ENCODE peak calls at places on chromosome 4, in seven cellular contexts. Z, H, N, M, I, B and E are unnamed samples. For H3K9me3, the result is how much of the 10 kb centered on the place peaks cover.

GRCh38 chr4:40225497-40225896 is 28.7 kb downstream of the RHOH start:
- DNase-seq in H (no peak), M (no peak), I (no peak), B (no peak), N (no peak), Z (no peak), E (no peak)

GRCh38 chr4:122107680-122108079 is 44.5 kb upstream of the BLTP1 start:
- DNase-seq in I (no peak), Z (no peak), B (no peak), M (no peak), N (no peak), H (no peak), E (no peak)

GRCh38 chr4:6342530-6343293 is 73.1 kb downstream of the WFS1 start:
- DNase-seq in I (no peak), B (peak), M (no peak), H (peak), Z (no peak), N (no peak), E (no peak)

GRCh38 chr4:111652986-111653385 is 492.3 kb upstream of the FAM241A start:
- DNase-seq in N (no peak), M (no peak), B (no peak), I (no peak), H (no peak), Z (no peak), E (no peak)

GRCh38 chr4:85967872-85968271 is 392.0 kb downstream of the MAPK10 start:
- DNase-seq in M (no peak), Z (no peak), B (no peak), H (no peak), I (no peak), N (no peak), E (no peak)

GRCh38 chr4:51836531-51836930 is 6.4 kb upstream of the DCUN1D4 start:
- DNase-seq in M (no peak), B (no peak), H (no peak), Z (no peak), N (no peak), I (no peak), E (no peak)

GRCh38 chr4:142353149-142353738 is 492.9 kb downstream of the INPP4B start:
- DNase-seq in Z (no peak), N (peak), I (no peak), M (no peak), B (no peak), H (no peak), E (peak)

GRCh38 chr4:147755567-147756295 is 23.8 kb downstream of the ARHGAP10 start:
- DNase-seq in N (no peak), I (no peak), B (no peak), Z (no peak), H (no peak), M (no peak), E (peak)

DNA sequence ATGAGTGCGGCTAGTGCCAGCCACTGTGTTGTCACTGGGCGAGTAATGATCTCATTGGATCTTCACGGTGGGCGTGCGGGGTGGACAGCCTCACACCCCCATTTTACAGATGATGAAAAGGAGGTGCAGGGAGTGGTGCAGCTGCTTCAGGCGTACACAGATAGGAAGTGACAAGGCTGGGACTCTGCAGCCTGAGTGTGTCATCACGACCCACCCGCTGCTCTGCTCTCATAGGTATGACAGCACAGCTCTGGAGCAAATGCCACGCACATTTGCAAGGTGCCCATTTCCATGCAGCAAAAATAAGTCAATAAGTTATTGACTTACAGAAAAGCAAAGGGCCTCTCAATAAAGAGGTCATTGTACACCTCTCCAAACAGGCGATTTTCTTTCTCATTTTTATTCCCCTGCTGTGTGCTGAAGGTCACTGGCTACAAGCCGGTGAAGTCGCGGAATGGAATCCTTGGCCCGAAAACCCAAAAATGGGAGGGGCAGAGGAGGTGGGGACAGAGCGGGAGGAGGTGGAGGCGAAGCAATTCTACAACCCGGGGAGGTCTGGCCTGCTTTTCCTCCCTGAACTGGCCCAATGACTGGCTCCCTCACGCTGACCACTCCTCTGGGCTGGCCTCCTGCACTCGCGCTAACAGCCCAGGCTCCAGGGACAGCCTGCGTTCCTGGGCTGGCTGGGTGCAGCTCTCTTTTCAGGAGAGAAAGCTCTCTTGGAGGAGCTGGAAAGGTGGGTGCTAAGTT is at the start of gene SOD3:
- DNase-seq in N (no peak), Z (peak), I (no peak), H (peak), M (peak), B (peak), E (peak)
- H3K4me3 ChIP-seq in N (no peak), Z (peak), I (no peak), H (peak), M (peak), B (no peak), E (peak)

GRCh38 chr4:128249787-128250668 is 37.6 kb downstream of the PGRMC2 start:
- DNase-seq in N (peak), I (no peak), B (no peak), H (no peak), M (no peak), Z (no peak), E (no peak)
- H3K9me3 ChIP-seq in N (under half), I (under half), B (under half), H (under half), M (under half), Z (under half), E (under half)

GRCh38 chr4:21991537-21991936 is 43.0 kb upstream of the KCNIP4 start:
- DNase-seq in B (no peak), I (no peak), M (no peak), Z (no peak), N (no peak), H (no peak), E (no peak)
- H3K27ac ChIP-seq in B (no peak), I (no peak), M (no peak), Z (no peak), N (no peak), H (no peak), E (no peak)

GRCh38 chr4:88893961-88894360 is 163.0 kb downstream of the FAM13A start:
- DNase-seq in B (no peak), I (no peak), H (no peak), N (no peak), Z (no peak), M (no peak), E (no peak)
- H3K4me3 ChIP-seq in B (no peak), I (no peak), H (no peak), N (no peak), Z (no peak), M (no peak), E (no peak)

GRCh38 chr4:38356686-38357085 is 307.3 kb upstream of the KLF3 start:
- DNase-seq in M (no peak), N (no peak), Z (no peak), H (no peak), B (no peak), I (no peak), E (no peak)
- H3K9me3 ChIP-seq in M (under half), N (under half), Z (under half), H (under half), B (under half), I (under half), E (under half)